ENCODE peak calls at places on chromosomes 7 and 10, in four cellular contexts. One of them, this sample, is unnamed.

GRCh38 chr10:71968553-71969474 is 4.6 kb downstream of the CHST3 start:
- DNase-seq in K562: no peak
- DNase-seq in stomach: no peak
- DNase-seq in HCT116: no peak
- DNase-seq in this sample: no peak

GRCh38 chr7:51315393-51316261 is 982 bp downstream of the COBL start:
- DNase-seq in K562: no peak
- DNase-seq in stomach: peak
- DNase-seq in HCT116: peak
- DNase-seq in this sample: peak

GRCh38 chr10:102970497-102970896 is 52.4 kb downstream of the CNNM2 start:
- DNase-seq in K562: no peak
- DNase-seq in stomach: no peak
- DNase-seq in HCT116: no peak
- DNase-seq in this sample: no peak

GRCh38 chr7:38311329-38311937 is 38.0 kb upstream of the TARP start:
- DNase-seq in K562: peak
- DNase-seq in stomach: no peak
- DNase-seq in HCT116: no peak
- DNase-seq in this sample: no peak

GRCh38 chr7:148587076-148587475 is 3.5 kb upstream of the C7orf33 start:
- DNase-seq in K562: no peak
- DNase-seq in stomach: no peak
- DNase-seq in HCT116: no peak
- DNase-seq in this sample: no peak

GRCh38 chr10:37584643-37585042 is 272.8 kb downstream of the ZNF248 start:
- DNase-seq in K562: no peak
- DNase-seq in stomach: no peak
- DNase-seq in HCT116: no peak
- DNase-seq in this sample: no peak

GRCh38 chr10:13684252-13684791 is 97.6 kb downstream of the PRPF18 start:
- DNase-seq in K562: no peak
- DNase-seq in stomach: peak
- DNase-seq in HCT116: no peak
- DNase-seq in this sample: no peak

GRCh38 chr7:24456526-24457214 is 116.6 kb upstream of the PALS2 start:
- DNase-seq in K562: no peak
- DNase-seq in stomach: no peak
- DNase-seq in HCT116: no peak
- DNase-seq in this sample: no peak

GRCh38 chr10:52903397-52903938 is 130.9 kb upstream of the MBL2 start:
- DNase-seq in K562: no peak
- DNase-seq in stomach: no peak
- DNase-seq in HCT116: no peak
- DNase-seq in this sample: no peak

GRCh38 chr7:105800442-105800841 is 76.0 kb downstream of the ATXN7L1 start:
- DNase-seq in K562: no peak
- DNase-seq in stomach: no peak
- DNase-seq in HCT116: no peak
- DNase-seq in this sample: no peak

GRCh38 chr10:4652111-4653010 is 173.6 kb upstream of the AKR1E2 start:
- DNase-seq in K562: no peak
- DNase-seq in stomach: no peak
- DNase-seq in HCT116: no peak
- DNase-seq in this sample: no peak

GRCh38 chr7:130393799-130394411 is 13.6 kb downstream of the CPA1 start:
- DNase-seq in K562: no peak
- DNase-seq in stomach: no peak
- DNase-seq in HCT116: no peak
- DNase-seq in this sample: no peak

GRCh38 chr10:106708521-106708920 is 456.0 kb downstream of the SORCS1 start:
- DNase-seq in K562: no peak
- DNase-seq in stomach: no peak
- DNase-seq in HCT116: no peak
- DNase-seq in this sample: no peak

GRCh38 chr10:114534480-114535095 is 123.5 kb downstream of the ABLIM1 start:
- DNase-seq in K562: no peak
- DNase-seq in stomach: no peak
- DNase-seq in HCT116: no peak
- DNase-seq in this sample: no peak

GRCh38 chr7:92634924-92635519 is 44.8 kb upstream of the FAM133B start:
- DNase-seq in K562: peak
- DNase-seq in stomach: no peak
- DNase-seq in HCT116: peak
- DNase-seq in this sample: peak

GRCh38 chr7:78437118-78437517 is 638.5 kb downstream of the PHTF2 start:
- DNase-seq in K562: no peak
- DNase-seq in stomach: no peak
- DNase-seq in HCT116: no peak
- DNase-seq in this sample: no peak

GRCh38 chr10:99689461-99689860 is 30.2 kb downstream of the ENTPD7 start:
- DNase-seq in K562: no peak
- DNase-seq in stomach: no peak
- DNase-seq in HCT116: no peak
- DNase-seq in this sample: peak

GRCh38 chr7:148156248-148156647 is 434.3 kb upstream of the C7orf33 start:
- DNase-seq in K562: no peak
- DNase-seq in stomach: no peak
- DNase-seq in HCT116: no peak
- DNase-seq in this sample: no peak

GRCh38 chr7:116443101-116443523 is 56.4 kb upstream of the CAV2 start:
- DNase-seq in K562: no peak
- DNase-seq in stomach: no peak
- DNase-seq in HCT116: peak
- DNase-seq in this sample: peak

GRCh38 chr7:73742753-73743641 is 4.4 kb upstream of the ABHD11 start:
- DNase-seq in K562: no peak
- DNase-seq in stomach: peak
- DNase-seq in HCT116: peak
- DNase-seq in this sample: no peak

GRCh38 chr7:130904792-130905191 is 170.8 kb upstream of the KLF14 start:
- DNase-seq in K562: no peak
- DNase-seq in stomach: no peak
- DNase-seq in HCT116: no peak
- DNase-seq in this sample: no peak

GRCh38 chr7:8217200-8218068 is 44.5 kb downstream of the ICA1 start:
- DNase-seq in K562: peak
- DNase-seq in stomach: no peak
- DNase-seq in HCT116: peak
- DNase-seq in this sample: peak

GRCh38 chr10:33180390-33180789 is 154.1 kb downstream of the NRP1 start:
- DNase-seq in K562: no peak
- DNase-seq in stomach: no peak
- DNase-seq in HCT116: no peak
- DNase-seq in this sample: no peak

GRCh38 chr10:23540401-23540800 is 101.5 kb downstream of the OTUD1 start:
- DNase-seq in K562: no peak
- DNase-seq in stomach: no peak
- DNase-seq in HCT116: no peak
- DNase-seq in this sample: no peak

GRCh38 chr7:2036786-2037185 is 196.0 kb downstream of the MAD1L1 start:
- DNase-seq in K562: no peak
- DNase-seq in stomach: no peak
- DNase-seq in HCT116: no peak
- DNase-seq in this sample: no peak

GRCh38 chr7:93890464-93891068 is at the start of gene TFPI2:
- DNase-seq in K562: peak
- DNase-seq in stomach: no peak
- DNase-seq in HCT116: no peak
- DNase-seq in this sample: peak

GRCh38 chr10:29642996-29643395 is 8.2 kb upstream of the SVIL start:
- DNase-seq in K562: no peak
- DNase-seq in stomach: no peak
- DNase-seq in HCT116: no peak
- DNase-seq in this sample: no peak

GRCh38 chr7:66697451-66698438 is 42.8 kb upstream of the RABGEF1 start:
- DNase-seq in K562: no peak
- DNase-seq in stomach: no peak
- DNase-seq in HCT116: no peak
- DNase-seq in this sample: no peak

GRCh38 chr7:107370816-107371215 is 99.0 kb upstream of the GPR22 start:
- DNase-seq in K562: no peak
- DNase-seq in stomach: no peak
- DNase-seq in HCT116: no peak
- DNase-seq in this sample: no peak

GRCh38 chr7:3482147-3482921 is 181.3 kb downstream of the SDK1 start:
- DNase-seq in K562: peak
- DNase-seq in stomach: no peak
- DNase-seq in HCT116: peak
- DNase-seq in this sample: peak

GRCh38 chr10:1782841-1783240 is 45.5 kb upstream of the ADARB2 start:
- DNase-seq in K562: no peak
- DNase-seq in stomach: no peak
- DNase-seq in HCT116: no peak
- DNase-seq in this sample: no peak

GRCh38 chr7:51428226-51428887 is 111.7 kb upstream of the COBL start:
- DNase-seq in K562: peak
- DNase-seq in stomach: no peak
- DNase-seq in HCT116: peak
- DNase-seq in this sample: peak

GRCh38 chr7:77651544-77652162 is 44.6 kb upstream of the RSBN1L start:
- DNase-seq in K562: peak
- DNase-seq in stomach: no peak
- DNase-seq in HCT116: peak
- DNase-seq in this sample: peak

GRCh38 chr7:117014673-117015133 is 61.4 kb downstream of the ST7 start:
- DNase-seq in K562: peak
- DNase-seq in stomach: peak
- DNase-seq in HCT116: no peak
- DNase-seq in this sample: peak

GRCh38 chr7:129902788-129903422 is 49.9 kb downstream of the UBE2H start:
- DNase-seq in K562: no peak
- DNase-seq in stomach: no peak
- DNase-seq in HCT116: no peak
- DNase-seq in this sample: no peak

GRCh38 chr10:79222186-79222585 is 125.1 kb upstream of the PPIF start:
- DNase-seq in K562: no peak
- DNase-seq in stomach: no peak
- DNase-seq in HCT116: no peak
- DNase-seq in this sample: no peak

GRCh38 chr7:120997902-120998301 is 9.4 kb downstream of the CPED1 start:
- DNase-seq in K562: no peak
- DNase-seq in stomach: no peak
- DNase-seq in HCT116: no peak
- DNase-seq in this sample: no peak

GRCh38 chr10:132186488-132187413 is at the start of gene DPYSL4:
- DNase-seq in K562: peak
- DNase-seq in stomach: no peak
- DNase-seq in HCT116: no peak
- DNase-seq in this sample: peak

DNA sequence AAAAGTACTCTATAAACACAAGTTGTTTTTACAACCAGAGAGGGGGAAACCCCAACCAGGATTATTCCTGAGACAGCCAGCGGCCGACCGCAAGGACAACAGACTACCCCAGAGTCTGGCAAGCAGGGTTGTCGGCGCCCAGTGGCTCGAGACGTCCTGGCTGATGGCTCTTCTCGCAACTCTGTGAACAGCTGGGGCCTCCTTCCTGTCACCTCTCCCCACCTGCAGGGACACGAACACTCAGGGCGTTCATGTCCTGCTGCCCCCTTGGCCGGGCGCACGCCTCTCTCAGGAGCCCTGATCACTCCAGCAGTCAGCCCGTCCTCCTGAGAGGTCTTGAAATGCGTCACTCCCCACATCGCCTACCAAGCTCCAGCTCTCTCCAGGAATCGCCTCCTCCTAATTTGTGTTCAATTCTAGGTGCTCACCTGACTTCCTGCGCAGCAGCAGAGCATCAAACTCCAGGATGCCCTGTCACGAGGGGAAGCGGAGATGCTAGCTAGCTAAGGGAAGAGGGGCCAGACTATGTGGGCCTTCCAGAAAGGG is 66.4 kb upstream of the TNRC18 start:
- DNase-seq in K562: no peak
- DNase-seq in stomach: no peak
- DNase-seq in HCT116: no peak
- DNase-seq in this sample: no peak
- TF ChIP-seq CTCF in K562: no peak
- TF ChIP-seq CTCF in stomach: no peak
- TF ChIP-seq CTCF in HCT116: no peak
- TF ChIP-seq CTCF in this sample: no peak

DNA sequence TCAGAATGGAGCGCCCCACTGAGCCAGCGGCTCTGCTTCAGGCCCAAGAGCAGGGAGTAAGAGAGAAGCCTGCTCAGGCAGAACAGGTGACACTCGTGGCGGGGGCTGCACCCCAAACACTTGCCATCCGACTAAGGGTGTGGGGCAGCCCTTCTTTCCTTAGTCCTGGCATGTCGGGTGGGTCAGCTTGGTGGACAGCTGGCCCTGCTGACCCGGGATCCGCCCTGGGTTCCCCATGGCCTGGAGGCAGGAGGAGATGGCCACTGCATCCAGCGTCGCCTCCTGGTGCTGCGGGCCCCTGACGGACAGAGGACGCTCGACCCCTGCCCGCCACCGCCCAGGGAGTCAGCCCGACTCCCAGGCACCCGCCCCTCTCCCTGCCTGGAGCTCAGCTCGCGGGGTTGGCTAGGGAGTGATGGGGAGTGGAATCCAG is 1.2 kb upstream of the PAOX start:
- DNase-seq in K562: no peak
- DNase-seq in stomach: no peak
- DNase-seq in HCT116: no peak
- DNase-seq in this sample: no peak
- H3K27ac ChIP-seq in K562: no peak
- H3K27ac ChIP-seq in stomach: peak
- H3K27ac ChIP-seq in HCT116: no peak
- H3K27ac ChIP-seq in this sample: peak

GRCh38 chr7:135459951-135460567 is 49.8 kb downstream of the CNOT4 start:
- DNase-seq in K562: no peak
- DNase-seq in stomach: no peak
- DNase-seq in HCT116: no peak
- DNase-seq in this sample: no peak
- TF ChIP-seq CTCF in K562: no peak
- TF ChIP-seq CTCF in stomach: no peak
- TF ChIP-seq CTCF in HCT116: no peak
- TF ChIP-seq CTCF in this sample: no peak

DNA sequence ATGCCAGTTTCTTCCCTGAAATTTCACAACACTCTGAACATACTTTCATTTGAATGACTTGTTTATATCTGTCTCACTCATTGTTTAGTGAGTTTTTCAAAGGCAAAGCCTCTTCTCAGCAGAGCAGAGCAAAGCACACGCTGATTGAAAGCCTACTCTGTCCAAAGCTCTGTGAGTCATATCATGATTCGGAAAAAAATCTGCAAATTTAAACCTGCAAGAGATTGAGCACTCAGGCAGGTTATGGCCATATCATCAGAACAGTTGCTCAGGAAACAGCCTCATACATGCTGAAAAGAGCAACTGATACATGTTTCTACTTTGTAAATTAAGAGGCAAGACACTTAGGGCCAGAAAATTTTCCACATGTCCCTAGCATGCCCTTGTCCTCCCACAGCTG is 140.4 kb upstream of the HPS1 start:
- DNase-seq in K562: no peak
- DNase-seq in stomach: no peak
- DNase-seq in HCT116: no peak
- DNase-seq in this sample: no peak
- H3K27ac ChIP-seq in K562: no peak
- H3K27ac ChIP-seq in stomach: peak
- H3K27ac ChIP-seq in HCT116: no peak
- H3K27ac ChIP-seq in this sample: no peak